ENCODE peak calls at places on chromosomes 5 and 9, in five cellular contexts. S is fibroblast of pulmonary artery; I is stimulated activated naive CD8-positive, alpha-beta T cell treated with anti-CD3 and anti-CD28 coated beads, Interleukin-15, amount 100 ng/mL, for 72 hours; U is B cell; Q is C1 segment of cervical spinal cord. W is an unnamed sample.

GRCh38 chr9:116074658-116075057 is 78.9 kb upstream of the PAPPA start:
- DNase-seq in Q (no peak), U (no peak), I (no peak), S (peak), W (no peak)

GRCh38 chr5:140214831-140215230 is 39.8 kb downstream of the CYSTM1 start:
- DNase-seq in Q (no peak), S (peak), U (no peak), I (no peak), W (no peak)

GRCh38 chr9:90420714-90421513 is 221.7 kb downstream of the DIRAS2 start:
- DNase-seq in Q (no peak), S (no peak), I (no peak), U (no peak), W (no peak)

GRCh38 chr5:139698461-139699146 is 50.5 kb downstream of the CXXC5 start:
- DNase-seq in I (no peak), U (peak), Q (no peak), S (peak), W (no peak)

GRCh38 chr5:30539004-30539634 is 654.4 kb upstream of the CDH6 start:
- DNase-seq in U (no peak), S (peak), Q (no peak), I (no peak), W (no peak)

GRCh38 chr5:73117088-73117755 is 3.2 kb upstream of the TMEM171 start:
- DNase-seq in U (no peak), Q (no peak), S (no peak), I (no peak), W (no peak)

GRCh38 chr5:116660929-116661328 is 86.3 kb upstream of the SEMA6A start:
- DNase-seq in U (no peak), Q (no peak), I (no peak), S (no peak), W (no peak)

GRCh38 chr9:80175286-80175906 is 603.6 kb downstream of the TLE4 start:
- DNase-seq in I (no peak), U (peak), Q (no peak), S (peak), W (no peak)

GRCh38 chr5:103646698-103647614 is 84.4 kb upstream of the NUDT12 start:
- DNase-seq in I (no peak), S (no peak), U (no peak), Q (no peak), W (no peak)

GRCh38 chr5:135535420-135535819 is 344 bp downstream of the NEUROG1 start:
- DNase-seq in U (no peak), S (no peak), Q (no peak), I (no peak), W (no peak)

GRCh38 chr9:126454250-126454649 is 127.6 kb downstream of the MVB12B start:
- DNase-seq in Q (no peak), S (no peak), U (no peak), I (no peak), W (no peak)

GRCh38 chr9:96015876-96016686 is 140.6 kb downstream of the ERCC6L2 start:
- DNase-seq in I (peak), Q (no peak), S (no peak), U (no peak), W (peak)

GRCh38 chr5:118553662-118554061 is 434.7 kb downstream of the DTWD2 start:
- DNase-seq in I (no peak), S (peak), Q (no peak), U (no peak), W (no peak)

GRCh38 chr5:74631088-74631960 is 9.2 kb downstream of the ENC1 start:
- DNase-seq in I (no peak), S (peak), U (peak), Q (no peak), W (peak)

GRCh38 chr9:111632051-111632450 is 917 bp downstream of the DNAJC25 start:
- DNase-seq in I (no peak), Q (no peak), U (no peak), S (no peak), W (no peak)

GRCh38 chr9:113992276-113992951 is 85.7 kb downstream of the AMBP start:
- DNase-seq in S (no peak), Q (no peak), I (no peak), U (no peak), W (no peak)

GRCh38 chr5:113264061-113264460 is 170.7 kb downstream of the TSSK1B start:
- DNase-seq in U (no peak), S (peak), Q (no peak), I (no peak), W (no peak)

GRCh38 chr5:1488882-1489680 is 34.7 kb downstream of the LPCAT1 start:
- DNase-seq in S (peak), U (peak), Q (no peak), I (peak), W (no peak)

GRCh38 chr5:135452366-135453030 is 347 bp upstream of the TIFAB start:
- DNase-seq in Q (no peak), S (no peak), U (no peak), I (no peak), W (no peak)

GRCh38 chr9:30348904-30349303 is 2035.5 kb upstream of the ACO1 start:
- DNase-seq in I (no peak), U (no peak), S (no peak), Q (no peak), W (no peak)

GRCh38 chr9:87500894-87501656 is 3.4 kb downstream of the DAPK1 start:
- DNase-seq in Q (no peak), I (no peak), U (no peak), S (no peak), W (no peak)

GRCh38 chr5:154403234-154403633 is 42.6 kb upstream of the SAP30L start:
- DNase-seq in I (no peak), U (no peak), Q (no peak), S (no peak), W (no peak)

GRCh38 chr5:151684690-151685361 is 1.9 kb downstream of the SPARC start:
- DNase-seq in U (no peak), S (peak), Q (no peak), I (no peak), W (no peak)

GRCh38 chr5:158899792-158900191 is 199.9 kb downstream of the EBF1 start:
- DNase-seq in Q (no peak), U (no peak), S (no peak), I (no peak), W (no peak)

GRCh38 chr9:121573717-121574485 is 74.3 kb upstream of the GGTA1 start:
- DNase-seq in I (no peak), U (no peak), Q (no peak), S (no peak), W (no peak)

GRCh38 chr9:5586391-5586802 is 42.5 kb upstream of the RIC1 start:
- DNase-seq in Q (no peak), I (no peak), U (peak), S (peak), W (no peak)

GRCh38 chr5:113608113-113608551 is 94.6 kb downstream of the YTHDC2 start:
- DNase-seq in S (peak), U (no peak), Q (no peak), I (no peak), W (no peak)

GRCh38 chr5:40958811-40959210 is 49.5 kb downstream of the C7 start:
- DNase-seq in U (no peak), S (no peak), I (no peak), Q (no peak), W (no peak)

GRCh38 chr5:63963080-63963735 is 963 bp upstream of the HTR1A start:
- DNase-seq in S (peak), I (peak), Q (no peak), U (peak), W (no peak)

W was measured in activated T-helper 2 cell treated with anti-CD3 and anti-CD28 coated beads, Interferon-gamma antibody, Interleukin-2, Interleukin-4, amounts not matched to agents 10 μg/mL and 5 μg/mL and 100 μg/mL, durations not matched to agents 14 hours and 24 hours and 36 hours.